ENCODE peak calls at places on chromosomes 3 and 15, in seven cellular contexts. X is right lobe of liver, F is PC-3, N is left ventricle myocardium inferior, Q is brain microvascular endothelial cell, A is colonic mucosa, B is SK-N-SH. C is an unnamed sample.
A peak's percentile ranks its signal among the peaks of the same experiment; 100 is the strongest.

GRCh38 chr15:38699633-38700230 is 135.1 kb upstream of the RASGRP1 start:
- DNase-seq in X (peak; percentile 58), F (peak; percentile 84), Q (peak; percentile 71), N (peak; percentile 18), B (peak; percentile 39), A (peak; percentile 83), C (peak; percentile 67)

GRCh38 chr15:67091073-67091965 is 25.9 kb downstream of the SMAD3 start:
- DNase-seq in F (peak; percentile 95), B (peak; percentile 81), X (no peak), Q (peak; percentile 97), N (peak; percentile 74), A (peak; percentile 57), C (peak; percentile 96)

GRCh38 chr3:171860830-171861535 is 17.8 kb downstream of the TMEM212 start:
- DNase-seq in N (no peak), X (no peak), F (no peak), B (no peak), A (no peak), Q (peak; percentile 67), C (no peak)

GRCh38 chr3:141346839-141347238 is 21.5 kb upstream of the ZBTB38 start:
- DNase-seq in N (no peak), B (no peak), Q (no peak), X (no peak), F (no peak), A (no peak), C (no peak)

GRCh38 chr3:17243616-17244015 is 358.9 kb downstream of the PLCL2 start:
- DNase-seq in A (no peak), N (no peak), B (no peak), X (no peak), Q (no peak), F (no peak), C (no peak)

GRCh38 chr3:71005797-71006321 is 577.7 kb downstream of the FOXP1 start:
- DNase-seq in F (no peak), Q (peak; percentile 50), N (no peak), B (no peak), A (no peak), X (no peak), C (no peak)

GRCh38 chr3:159669753-159670152 is 318.9 kb upstream of the IL12A start:
- DNase-seq in F (no peak), N (no peak), A (no peak), B (peak; percentile 18), Q (no peak), X (no peak), C (peak; percentile 75)

GRCh38 chr3:99365396-99365795 is 273.0 kb upstream of the COL8A1 start:
- DNase-seq in Q (no peak), N (no peak), A (no peak), X (no peak), B (no peak), F (peak; percentile 78), C (no peak)

GRCh38 chr3:134067311-134068161 is 37.8 kb upstream of the SLCO2A1 start:
- DNase-seq in X (peak; percentile 32), F (no peak), A (peak; percentile 13), Q (no peak), N (no peak), B (no peak), C (no peak)

GRCh38 chr15:40498418-40498817 is 27.6 kb downstream of the CHST14 start:
- DNase-seq in F (peak; percentile 91), A (no peak), B (no peak), N (no peak), Q (peak; percentile 81), X (no peak), C (peak; percentile 76)

GRCh38 chr3:51789437-51789836 is 10.4 kb upstream of the IQCF6 start:
- DNase-seq in A (no peak), F (no peak), B (no peak), X (no peak), N (no peak), Q (no peak), C (no peak)

GRCh38 chr15:77013786-77014136 is 18.8 kb downstream of the PSTPIP1 start:
- DNase-seq in N (no peak), F (peak; percentile 12), Q (no peak), X (no peak), A (no peak), B (no peak), C (peak; percentile 26)

GRCh38 chr3:12186515-12187286 is 28.0 kb upstream of the TIMP4 start:
- DNase-seq in B (no peak), A (no peak), F (no peak), Q (no peak), N (no peak), X (no peak), C (no peak)

GRCh38 chr3:123138819-123139517 is 62.8 kb upstream of the SEC22A start:
- DNase-seq in B (peak; percentile 78), N (no peak), A (no peak), X (no peak), F (no peak), Q (no peak), C (no peak)

GRCh38 chr3:61227799-61228198 is 23.5 kb downstream of the FHIT start:
- DNase-seq in B (no peak), N (no peak), X (no peak), F (no peak), Q (no peak), A (no peak), C (no peak)

GRCh38 chr3:183178833-183179549 is 16.5 kb upstream of the LAMP3 start:
- DNase-seq in Q (peak; percentile 28), N (peak; percentile 29), B (peak; percentile 81), F (peak; percentile 70), A (peak; percentile 56), X (no peak), C (peak; percentile 22)

GRCh38 chr3:102192575-102192974 is 242.2 kb upstream of the ZPLD1 start:
- DNase-seq in A (no peak), F (peak; percentile 87), N (no peak), B (no peak), Q (no peak), X (no peak), C (peak; percentile 93)

GRCh38 chr3:27729748-27730611 is 7.9 kb upstream of the EOMES start:
- DNase-seq in B (no peak), X (no peak), N (no peak), A (no peak), F (no peak), Q (no peak), C (no peak)

GRCh38 chr3:100782906-100783305 is 73.6 kb downstream of the TFG start:
- DNase-seq in N (no peak), F (no peak), Q (no peak), X (no peak), A (no peak), B (no peak), C (no peak)

GRCh38 chr3:177195941-177196472 is 1.3 kb downstream of the TBL1XR1 start:
- DNase-seq in F (peak; percentile 32), X (no peak), B (no peak), A (peak; percentile 58), Q (no peak), N (no peak), C (no peak)

GRCh38 chr15:25176991-25177954 is 222.5 kb downstream of the SNRPN start:
- DNase-seq in Q (no peak), X (no peak), F (no peak), A (peak; percentile 9), B (peak; percentile 3), N (peak; percentile 9), C (no peak)

GRCh38 chr3:138070006-138070405 is 45.4 kb downstream of the DZIP1L start:
- DNase-seq in Q (no peak), F (peak; percentile 7), N (no peak), A (no peak), B (no peak), X (no peak), C (no peak)

GRCh38 chr3:194874206-194874605 is 188.5 kb downstream of the FAM43A start:
- DNase-seq in F (no peak), N (no peak), A (no peak), Q (no peak), B (no peak), X (no peak), C (no peak)

GRCh38 chr3:194870394-194871110 is 184.9 kb downstream of the FAM43A start:
- DNase-seq in X (peak; percentile 71), N (no peak), Q (no peak), B (no peak), A (peak; percentile 77), F (peak; percentile 92), C (peak; percentile 76)

GRCh38 chr3:194871864-194872668 is 186.4 kb downstream of the FAM43A start:
- DNase-seq in B (peak; percentile 47), A (peak; percentile 78), N (no peak), F (peak; percentile 65), X (no peak), Q (peak; percentile 33), C (peak; percentile 51)

GRCh38 chr3:194871143-194871863 is 185.6 kb downstream of the FAM43A start:
- DNase-seq in F (peak; percentile 89), B (peak; percentile 82), N (peak; percentile 53), A (peak; percentile 84), Q (peak; percentile 85), X (no peak), C (peak; percentile 90)

DNA sequence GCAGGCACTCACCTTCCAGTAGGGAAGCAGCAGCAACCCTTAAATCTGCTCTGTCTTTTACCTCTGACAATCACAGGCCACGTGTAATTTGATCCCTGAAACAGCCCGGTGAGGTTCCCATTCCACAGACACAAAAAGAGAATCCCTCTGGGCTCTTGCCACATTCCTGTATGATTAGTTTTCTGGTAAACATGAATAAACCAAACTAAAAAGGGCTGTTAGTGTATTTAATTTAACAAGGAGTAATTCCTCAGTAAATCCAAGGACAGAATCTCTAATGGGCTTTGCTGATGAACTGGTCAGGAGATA is 186.9 kb downstream of the FAM43A start:
- DNase-seq in B (no peak), N (no peak), Q (no peak), X (no peak), A (no peak), F (peak; percentile 96), C (peak; percentile 79)
- TF ChIP-seq CTCF in B (no peak), N (no peak), Q (no peak), X (no peak), A (no peak), F (no peak), C (no peak)

GRCh38 chr3:8709801-8710524 is 23.6 kb upstream of the CAV3 start:
- DNase-seq in A (no peak), Q (no peak), N (no peak), B (no peak), X (no peak), F (no peak), C (no peak)
- H3K27me3 ChIP-seq in A (no peaks in the 10 kb centered on the region), Q (no peaks in the 10 kb centered on the region), N (no peaks in the 10 kb centered on the region), B (no peaks in the 10 kb centered on the region), X (no peaks in the 10 kb centered on the region), F (no peaks in the 10 kb centered on the region), C (no peaks in the 10 kb centered on the region)

GRCh38 chr15:87477759-87478687 is 778.5 kb downstream of the NTRK3 start:
- DNase-seq in A (no peak), F (peak; percentile 49), N (no peak), B (peak; percentile 49), X (no peak), Q (peak; percentile 68), C (peak; percentile 57)
- TF ChIP-seq CTCF in A (no peak), F (peak; percentile 30), N (no peak), B (peak; percentile 53), X (no peak), Q (peak; percentile 14), C (no peak)

DNA sequence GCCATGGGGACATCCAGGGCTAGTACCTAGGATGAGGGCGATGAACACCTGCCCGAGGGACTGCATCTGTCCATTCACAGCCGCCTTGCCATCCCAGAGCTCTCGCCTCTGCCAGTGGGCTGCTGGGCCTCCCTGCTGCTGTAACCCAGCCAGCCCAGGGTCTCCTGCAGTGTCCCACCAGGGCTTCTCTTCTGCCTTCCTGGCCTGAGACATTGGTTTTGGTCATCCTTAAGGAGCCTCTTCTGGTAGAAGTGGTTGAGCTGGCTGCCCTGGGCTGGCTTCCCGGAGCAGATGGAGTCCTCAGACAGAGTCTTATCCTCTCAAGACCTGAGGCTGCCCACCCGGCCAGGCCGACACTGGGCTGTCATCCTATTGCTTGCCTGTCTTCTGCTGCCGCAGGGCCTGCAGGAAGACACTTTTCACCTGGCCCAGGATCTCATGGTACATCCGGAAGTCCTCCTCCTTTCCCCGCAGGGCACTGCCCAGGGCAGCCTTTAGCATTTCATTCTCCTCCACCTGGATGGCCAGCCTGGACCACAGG is 6.1 kb upstream of the HHATL start:
- DNase-seq in N (no peak), B (no peak), F (no peak), A (no peak), X (peak; percentile 30), Q (no peak), C (no peak)
- H3K27me3 ChIP-seq in N (no peaks in the 10 kb centered on the region), B (peaks cover 4% of the 10 kb centered on the region), F (no peaks in the 10 kb centered on the region), A (no peaks in the 10 kb centered on the region), X (no peaks in the 10 kb centered on the region), Q (peaks cover 3% of the 10 kb centered on the region), C (peaks cover 2% of the 10 kb centered on the region)

C was measured in bronchial epithelial cell.